ENCODE peak calls at places on chromosomes 7 and 10, in four cellular contexts. B, J, Q and P are unnamed samples.

GRCh38 chr10:69270990-69271389 is 7.3 kb upstream of the HK1 start:
- DNase-seq in B (no peak), J (no peak), Q (no peak), P (no peak)

GRCh38 chr7:112876877-112877276 is 86.7 kb upstream of the TMEM168 start:
- DNase-seq in B (no peak), J (no peak), Q (no peak), P (no peak)

GRCh38 chr7:26083113-26083512 is 68.9 kb upstream of the NFE2L3 start:
- DNase-seq in B (peak), J (no peak), Q (no peak), P (no peak)

GRCh38 chr10:58967551-58968418 is 208.7 kb upstream of the PHYHIPL start:
- DNase-seq in B (no peak), J (peak), Q (peak), P (peak)

GRCh38 chr7:31934551-31934950 is 135.7 kb downstream of the PDE1C start:
- DNase-seq in B (no peak), J (no peak), Q (no peak), P (no peak)

GRCh38 chr7:92709912-92710311 is 119.7 kb upstream of the FAM133B start:
- DNase-seq in B (no peak), J (no peak), Q (no peak), P (no peak)

GRCh38 chr7:96414931-96415292 is 93.0 kb upstream of the SLC25A13 start:
- DNase-seq in B (peak), J (no peak), Q (peak), P (no peak)

GRCh38 chr10:86862786-86863185 is 94.6 kb downstream of the MMRN2 start:
- DNase-seq in B (no peak), J (no peak), Q (no peak), P (no peak)

GRCh38 chr7:91720255-91720937 is 160.1 kb downstream of the MTERF1 start:
- DNase-seq in B (no peak), J (no peak), Q (no peak), P (no peak)

GRCh38 chr10:104330168-104331117 is 7.8 kb downstream of the ITPRIP start:
- DNase-seq in B (peak), J (no peak), Q (no peak), P (no peak)

GRCh38 chr10:132700168-132701098 is 85.5 kb downstream of the NKX6-2 start:
- DNase-seq in B (no peak), J (peak), Q (no peak), P (no peak)

GRCh38 chr10:62594093-62594520 is 210.4 kb upstream of the ADO start:
- DNase-seq in B (peak), J (peak), Q (peak), P (peak)

GRCh38 chr10:59537451-59537850 is 172.2 kb downstream of the SLC16A9 start:
- DNase-seq in B (no peak), J (no peak), Q (no peak), P (no peak)

GRCh38 chr10:113920819-113921345 is 66.4 kb downstream of the NHLRC2 start:
- DNase-seq in B (no peak), J (no peak), Q (no peak), P (no peak)

GRCh38 chr10:116099031-116099430 is 174.0 kb downstream of the GFRA1 start:
- DNase-seq in B (no peak), J (no peak), Q (no peak), P (no peak)

GRCh38 chr7:18607025-18607424 is 111.5 kb downstream of the HDAC9 start:
- DNase-seq in B (no peak), J (no peak), Q (no peak), P (no peak)

GRCh38 chr10:110007171-110007700 is 548 bp upstream of the ADD3 start:
- DNase-seq in B (peak), J (no peak), Q (no peak), P (no peak)

GRCh38 chr7:86792260-86792659 is 148.6 kb downstream of the GRM3 start:
- DNase-seq in B (no peak), J (no peak), Q (no peak), P (no peak)

GRCh38 chr10:50409965-50410811 is 158.9 kb upstream of the ASAH2 start:
- DNase-seq in B (peak), J (no peak), Q (no peak), P (no peak)

GRCh38 chr7:53800746-53801145 is 741.4 kb upstream of the VSTM2A start:
- DNase-seq in B (no peak), J (no peak), Q (peak), P (no peak)

GRCh38 chr10:133125901-133126300 is 34.1 kb upstream of the KNDC1 start:
- DNase-seq in B (no peak), J (peak), Q (no peak), P (no peak)